ENCODE peak calls at places on chromosomes 2 and 18, in six cellular contexts. P is fibroblast of lung, J is tibial nerve, H is brain microvascular endothelial cell, G is esophagus muscularis mucosa, O is GM06990. I is an unnamed sample. For H3K27me3 and H3K36me3, the result is how much of the 10 kb centered on the place peaks cover.

GRCh38 chr2:40559175-40559574 is 107.3 kb upstream of the SLC8A1 start:
- DNase-seq in P (peak), J (no peak), H (no peak), G (no peak), O (no peak), I (no peak)

GRCh38 chr2:126809357-126809756 is 89.3 kb upstream of the TEX51 start:
- DNase-seq in P (no peak), J (no peak), H (no peak), G (peak), O (no peak), I (no peak)

GRCh38 chr18:7584646-7585271 is 17.6 kb downstream of the PTPRM start:
- DNase-seq in P (peak), J (no peak), H (no peak), G (no peak), O (no peak), I (no peak)

GRCh38 chr18:49008156-49008555 is 57.4 kb upstream of the SMAD7 start:
- DNase-seq in P (no peak), J (no peak), H (no peak), G (no peak), O (no peak), I (no peak)

GRCh38 chr18:12011962-12012549 is 30.7 kb downstream of the IMPA2 start:
- DNase-seq in P (peak), J (no peak), H (peak), G (no peak), O (no peak), I (no peak)

GRCh38 chr2:186348200-186348599 is 137.9 kb upstream of the ZC3H15 start:
- DNase-seq in P (peak), J (no peak), H (no peak), G (no peak), O (no peak), I (no peak)

GRCh38 chr2:238097988-238098853 is 1.9 kb upstream of the ESPNL start:
- DNase-seq in P (peak), J (peak), H (no peak), G (peak), O (peak), I (peak)

GRCh38 chr2:225173909-225174308 is 131.6 kb upstream of the DOCK10 start:
- DNase-seq in P (no peak), J (no peak), H (no peak), G (no peak), O (no peak), I (no peak)

GRCh38 chr2:29817846-29818680 is 103.3 kb downstream of the ALK start:
- DNase-seq in P (peak), J (no peak), H (no peak), G (no peak), O (no peak), I (no peak)

GRCh38 chr18:7417742-7418141 is 149.4 kb upstream of the PTPRM start:
- DNase-seq in P (peak), J (no peak), H (peak), G (no peak), O (no peak), I (no peak)

GRCh38 chr2:10039658-10040410 is 3.5 kb upstream of the KLF11 start:
- DNase-seq in P (peak), J (no peak), H (no peak), G (no peak), O (no peak), I (no peak)

GRCh38 chr18:68583685-68584084 is 131.2 kb downstream of the TMX3 start:
- DNase-seq in P (no peak), J (no peak), H (no peak), G (no peak), O (no peak), I (no peak)

GRCh38 chr2:43199492-43200481 is 26.6 kb downstream of the ZFP36L2 start:
- DNase-seq in P (peak), J (no peak), H (no peak), G (no peak), O (no peak), I (no peak)

GRCh38 chr2:21317131-21317530 is 193.4 kb downstream of the TDRD15 start:
- DNase-seq in P (no peak), J (peak), H (peak), G (peak), O (no peak), I (peak)

GRCh38 chr2:232815569-232815968 is 39.2 kb upstream of the KCNJ13 start:
- DNase-seq in P (no peak), J (no peak), H (no peak), G (no peak), O (no peak), I (no peak)

GRCh38 chr2:111923271-111923670 is 24.9 kb downstream of the MERTK start:
- DNase-seq in P (peak), J (no peak), H (no peak), G (no peak), O (no peak), I (no peak)

GRCh38 chr2:12317853-12318426 is 398.8 kb upstream of the TRIB2 start:
- DNase-seq in P (peak), J (no peak), H (peak), G (no peak), O (no peak), I (no peak)

GRCh38 chr2:102082591-102083586 is 59.7 kb upstream of the IL1R1 start:
- DNase-seq in P (peak), J (no peak), H (peak), G (no peak), O (peak), I (no peak)

GRCh38 chr2:86286518-86286917 is 50.9 kb downstream of the REEP1 start:
- DNase-seq in P (no peak), J (no peak), H (no peak), G (no peak), O (no peak), I (peak)

GRCh38 chr18:48948112-48949050 is 2.4 kb downstream of the SMAD7 start:
- DNase-seq in P (peak), J (no peak), H (peak), G (no peak), O (peak), I (peak)

GRCh38 chr2:232550351-232551261 is at the start of the genes EIF4E2 and TIGD1:
- DNase-seq in P (peak), J (peak), H (peak), G (peak), O (peak), I (peak)

GRCh38 chr2:173388795-173389194 is 34.1 kb downstream of the CDCA7 start:
- DNase-seq in P (no peak), J (no peak), H (no peak), G (no peak), O (no peak), I (no peak)

GRCh38 chr2:75540994-75541393 is 19.7 kb downstream of the EVA1A start:
- DNase-seq in P (no peak), J (no peak), H (no peak), G (peak), O (no peak), I (no peak)

GRCh38 chr2:8573234-8573941 is 108.5 kb upstream of the ID2 start:
- DNase-seq in P (no peak), J (no peak), H (no peak), G (no peak), O (no peak), I (no peak)

GRCh38 chr18:79625195-79625923 is 54.2 kb upstream of the CTDP1 start:
- DNase-seq in P (no peak), J (no peak), H (no peak), G (no peak), O (peak), I (no peak)

GRCh38 chr18:79625924-79626561 is 53.6 kb upstream of the CTDP1 start:
- DNase-seq in P (no peak), J (no peak), H (no peak), G (no peak), O (no peak), I (peak)

GRCh38 chr18:79626905-79627749 is 52.5 kb upstream of the CTDP1 start:
- DNase-seq in P (no peak), J (no peak), H (no peak), G (no peak), O (no peak), I (no peak)

GRCh38 chr18:79621501-79621900 is 58.1 kb upstream of the CTDP1 start:
- DNase-seq in P (no peak), J (no peak), H (no peak), G (no peak), O (no peak), I (peak)

DNA sequence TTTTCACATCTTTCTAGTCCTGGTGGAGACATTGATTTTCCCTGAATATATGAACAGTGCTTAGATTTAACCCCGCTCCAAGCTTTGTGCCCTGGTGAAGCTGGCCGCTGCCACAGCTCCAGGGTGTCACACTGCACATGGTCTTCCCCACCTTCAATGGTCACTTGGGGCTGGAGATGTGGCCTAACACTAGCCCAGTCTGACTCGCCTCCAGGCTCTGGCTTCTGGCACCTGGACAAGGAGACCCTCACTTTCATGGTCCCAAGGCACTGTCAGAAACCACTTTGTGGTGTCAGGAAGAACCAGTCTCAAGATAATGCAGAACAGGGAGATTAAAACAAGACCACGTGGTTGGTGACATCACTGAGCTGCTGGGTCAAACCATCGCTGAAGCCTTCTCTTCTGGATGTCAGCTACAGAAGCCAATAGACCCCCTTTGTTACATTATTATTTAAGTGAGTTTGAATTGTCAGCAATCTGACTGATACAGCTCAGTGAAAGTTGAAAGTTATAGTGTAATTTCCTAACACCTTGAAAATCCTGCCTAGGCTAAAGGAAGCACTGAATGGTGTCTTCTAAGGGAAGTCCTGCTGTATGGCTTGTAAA is 55.1 kb upstream of the CTDP1 start:
- DNase-seq in P (no peak), J (no peak), H (no peak), G (no peak), O (peak), I (no peak)
- H3K27me3 ChIP-seq in P (under half), J (under half), H (under half), G (under half), O (under half), I (under half)

DNA sequence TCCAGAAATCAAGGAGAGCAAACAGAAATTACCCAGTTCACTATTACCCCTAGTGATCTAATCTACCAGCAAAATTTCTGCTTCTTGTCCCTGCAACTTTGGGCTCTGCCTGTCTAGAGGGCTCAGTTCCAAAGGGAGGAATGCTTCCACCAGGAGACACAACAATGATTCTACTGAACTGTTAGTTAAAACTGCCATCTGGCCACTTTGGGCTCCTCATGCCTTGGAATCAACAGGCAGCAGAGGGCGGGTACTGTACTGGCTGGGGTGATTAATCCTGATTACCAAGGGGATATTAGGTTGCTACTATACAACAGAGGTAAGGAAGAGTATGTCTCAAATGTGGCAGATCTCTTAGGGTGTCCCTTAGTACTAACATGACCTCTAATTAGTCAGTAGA is 21.5 kb downstream of the HADHA start:
- DNase-seq in P (no peak), J (no peak), H (no peak), G (no peak), O (no peak), I (no peak)
- H3K36me3 ChIP-seq in P (under half), J (half or more), H (under half), G (half or more), O (under half), I (under half)

GRCh38 chr2:121244616-121245015 is 40.4 kb downstream of the TFCP2L1 start:
- DNase-seq in P (no peak), J (no peak), H (no peak), G (no peak), O (no peak), I (no peak)

GRCh38 chr2:121241466-121241865 is 43.5 kb downstream of the TFCP2L1 start:
- DNase-seq in P (no peak), J (no peak), H (no peak), G (no peak), O (no peak), I (no peak)

GRCh38 chr2:121243821-121244460 is 41.1 kb downstream of the TFCP2L1 start:
- DNase-seq in P (no peak), J (no peak), H (no peak), G (no peak), O (no peak), I (no peak)

GRCh38 chr2:121242175-121242875 is 42.7 kb downstream of the TFCP2L1 start:
- DNase-seq in P (no peak), J (no peak), H (no peak), G (no peak), O (no peak), I (no peak)

GRCh38 chr2:121242976-121243375 is 42.0 kb downstream of the TFCP2L1 start:
- DNase-seq in P (no peak), J (no peak), H (no peak), G (no peak), O (no peak), I (no peak)
- TF ChIP-seq CTCF in P (no peak), J (no peak), H (no peak), G (no peak), O (no peak), I (no peak)

DNA sequence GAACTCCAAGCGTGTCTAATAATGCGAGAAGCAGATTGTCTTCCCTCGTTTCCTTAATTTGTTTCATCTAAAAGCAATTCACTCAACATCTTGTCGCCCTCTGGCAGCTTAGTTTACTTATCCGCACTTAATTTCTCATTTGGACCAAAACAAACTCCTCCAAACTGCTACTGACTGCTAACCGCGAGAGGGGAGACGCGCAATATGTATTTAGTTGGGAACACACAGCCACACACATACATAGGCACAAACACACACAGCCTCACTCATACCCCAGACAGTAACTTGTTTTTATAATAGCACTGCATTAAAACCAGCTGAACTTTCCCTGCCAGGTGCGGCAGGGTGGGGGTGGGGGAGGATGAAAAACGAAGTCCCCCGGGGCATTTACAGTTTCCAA is 2.6 kb downstream of the ERBB4 start:
- DNase-seq in P (no peak), J (no peak), H (no peak), G (no peak), O (no peak), I (no peak)
- H3K27me3 ChIP-seq in P (under half), J (under half), H (under half), G (under half), O (under half), I (under half)

GRCh38 chr2:117989854-117990438 is 23.9 kb downstream of the CCDC93 start:
- DNase-seq in P (no peak), J (no peak), H (no peak), G (no peak), O (no peak), I (no peak)
- H3K36me3 ChIP-seq in P (under half), J (half or more), H (under half), G (half or more), O (under half), I (under half)

GRCh38 chr2:143433158-143433557 is 303.9 kb downstream of the ARHGAP15 start:
- DNase-seq in P (no peak), J (no peak), H (no peak), G (no peak), O (no peak), I (no peak)
- TF ChIP-seq CTCF in P (no peak), J (peak), H (no peak), G (peak), O (no peak), I (no peak)

GRCh38 chr2:181686566-181687185 is 6.4 kb upstream of the NEUROD1 start:
- DNase-seq in P (no peak), J (no peak), H (no peak), G (no peak), O (no peak), I (no peak)

GRCh38 chr2:181682795-181683517 is 2.6 kb upstream of the NEUROD1 start:
- DNase-seq in P (no peak), J (no peak), H (no peak), G (no peak), O (no peak), I (no peak)

GRCh38 chr2:181685150-181685688 is 4.9 kb upstream of the NEUROD1 start:
- DNase-seq in P (peak), J (no peak), H (no peak), G (no peak), O (no peak), I (no peak)

GRCh38 chr2:181683518-181684453 is 3.5 kb upstream of the NEUROD1 start:
- DNase-seq in P (peak), J (no peak), H (no peak), G (no peak), O (no peak), I (no peak)

GRCh38 chr2:181684454-181685149 is 4.3 kb upstream of the NEUROD1 start:
- DNase-seq in P (no peak), J (no peak), H (no peak), G (no peak), O (no peak), I (no peak)
- H3K27me3 ChIP-seq in P (half or more), J (under half), H (half or more), G (under half), O (under half), I (under half)

GRCh38 chr18:45926691-45927090 is 40.4 kb downstream of the EPG5 start:
- DNase-seq in P (no peak), J (no peak), H (no peak), G (no peak), O (no peak), I (no peak)
- H3K36me3 ChIP-seq in P (under half), J (half or more), H (half or more), G (half or more), O (under half), I (under half)

GRCh38 chr18:57446322-57446721 is 11.1 kb downstream of the ONECUT2 start:
- DNase-seq in P (no peak), J (no peak), H (no peak), G (peak), O (no peak), I (no peak)
- TF ChIP-seq CTCF in P (peak), J (no peak), H (peak), G (no peak), O (peak), I (no peak)